ENCODE peak calls at places on chromosome 4, in five cellular contexts. S is ELR; U is fibroblast of pulmonary artery; K is nephron progenitor cell; Y is activated CD4-positive, alpha-beta T cell treated with anti-CD3 and anti-CD28 coated beads, Interleukin-2, amount 10 ng/mL, durations not matched to agents 7 days and 5 days. M is an unnamed sample.
A peak's percentile ranks its signal among the peaks of the same experiment; 100 is the strongest.

GRCh38 chr4:41687971-41688370 is 60.6 kb downstream of the PHOX2B start:
- DNase-seq in S (no peak), U (no peak), K (no peak), Y (no peak), M (no peak)

GRCh38 chr4:7559741-7560376 is 125.1 kb upstream of the PSAPL1 start:
- DNase-seq in S (no peak), U (no peak), K (no peak), Y (no peak), M (no peak)

GRCh38 chr4:87592124-87592523 is 16.2 kb upstream of the DSPP start:
- DNase-seq in S (no peak), U (no peak), K (no peak), Y (no peak), M (no peak)

GRCh38 chr4:111960241-111960667 is 185.0 kb upstream of the FAM241A start:
- DNase-seq in S (peak; percentile 83), U (peak; percentile 4), K (no peak), Y (no peak), M (peak; percentile 30)

GRCh38 chr4:16157609-16158503 is 68.4 kb downstream of the TAPT1 start:
- DNase-seq in S (no peak), U (peak; percentile 7), K (no peak), Y (no peak), M (no peak)

GRCh38 chr4:24403263-24403662 is 181.1 kb downstream of the DHX15 start:
- DNase-seq in S (no peak), U (no peak), K (no peak), Y (no peak), M (no peak)

GRCh38 chr4:125420499-125420898 is 105.7 kb downstream of the FAT4 start:
- DNase-seq in S (no peak), U (no peak), K (no peak), Y (no peak), M (no peak)

GRCh38 chr4:7196731-7197130 is 4.4 kb downstream of the SORCS2 start:
- DNase-seq in S (no peak), U (no peak), K (no peak), Y (no peak), M (no peak)

GRCh38 chr4:8908206-8908893 is 36.7 kb upstream of the HMX1 start:
- DNase-seq in S (no peak), U (no peak), K (no peak), Y (no peak), M (no peak)

GRCh38 chr4:100421356-100421978 is 96.4 kb downstream of the EMCN start:
- DNase-seq in S (peak; percentile 54), U (peak; percentile 77), K (no peak), Y (no peak), M (peak; percentile 47)

GRCh38 chr4:81466841-81467671 is 4.7 kb downstream of the RASGEF1B start:
- DNase-seq in S (peak; percentile 69), U (peak; percentile 83), K (peak; percentile 76), Y (peak; percentile 88), M (peak; percentile 85)

GRCh38 chr4:64899563-64899962 is 490.3 kb upstream of the TECRL start:
- DNase-seq in S (peak; percentile 30), U (no peak), K (no peak), Y (no peak), M (peak; percentile 10)

M was measured in epithelial cell of esophagus.